ENCODE peak calls at places on chromosomes 13 and 19, in five cellular contexts. I, C, N, Z and D are unnamed samples.

GRCh38 chr19:43432866-43433673 is 18.4 kb downstream of the TEX101 start:
- DNase-seq in Z (peak), I (peak), N (peak), C (peak), D (no peak)

GRCh38 chr19:16372065-16372915 is 47.7 kb downstream of the KLF2 start:
- DNase-seq in C (no peak), I (no peak), Z (no peak), N (no peak), D (no peak)

GRCh38 chr13:49472186-49472585 is 23.6 kb upstream of the PHF11 start:
- DNase-seq in I (no peak), Z (no peak), C (no peak), N (no peak), D (no peak)

GRCh38 chr13:32781906-32782305 is 195.7 kb downstream of the PDS5B start:
- DNase-seq in Z (no peak), C (no peak), I (no peak), N (no peak), D (no peak)

GRCh38 chr13:64429691-64430090 is 2800.4 kb downstream of the PCDH9 start:
- DNase-seq in I (no peak), N (no peak), Z (no peak), C (no peak), D (no peak)

GRCh38 chr19:51339313-51339686 is 2.6 kb downstream of the VSIG10L start:
- DNase-seq in N (no peak), I (no peak), C (no peak), Z (no peak), D (no peak)

GRCh38 chr13:46270416-46270815 is 58.7 kb downstream of the LRRC63 start:
- DNase-seq in Z (no peak), C (no peak), I (no peak), N (no peak), D (no peak)

GRCh38 chr19:42352216-42352892 is 26.9 kb downstream of the MEGF8 start:
- DNase-seq in C (no peak), N (peak), Z (no peak), I (no peak), D (no peak)

GRCh38 chr19:19145281-19145999 is 7.2 kb upstream of the TMEM161A start:
- DNase-seq in N (no peak), Z (no peak), C (no peak), I (no peak), D (no peak)

GRCh38 chr19:33225458-33225925 is at the start of gene SLC7A10:
- DNase-seq in N (no peak), C (no peak), Z (no peak), I (no peak), D (no peak)

GRCh38 chr19:18905520-18906236 is 9.7 kb upstream of the CERS1 start:
- DNase-seq in C (no peak), I (no peak), Z (no peak), N (no peak), D (no peak)